ENCODE peak calls at places on chromosomes 2 and 18, in four cellular contexts. J, L, B and U are unnamed samples. For H3K9me3 and H3K4me1, the result is how much of the 10 kb centered on the place peaks cover.

GRCh38 chr2:225889452-225889851 is 489.9 kb downstream of the NYAP2 start:
- DNase-seq in J (peak), L (peak), B (no peak), U (peak)

GRCh38 chr18:56747857-56748256 is 96.7 kb downstream of the WDR7 start:
- DNase-seq in J (no peak), L (no peak), B (no peak), U (no peak)

GRCh38 chr2:207046642-207047213 is 107.4 kb downstream of the CPO start:
- DNase-seq in J (peak), L (peak), B (no peak), U (no peak)

GRCh38 chr2:239928457-239929350 is 96.4 kb downstream of the NDUFA10 start:
- DNase-seq in J (no peak), L (no peak), B (no peak), U (no peak)

GRCh38 chr2:102703748-102704147 is 58.1 kb upstream of the TMEM182 start:
- DNase-seq in J (peak), L (peak), B (no peak), U (peak)

GRCh38 chr2:11784747-11785610 is 38.5 kb downstream of the LPIN1 start:
- DNase-seq in J (peak), L (peak), B (peak), U (no peak)

GRCh38 chr2:54512663-54513363 is 56.7 kb downstream of the SPTBN1 start:
- DNase-seq in J (no peak), L (no peak), B (no peak), U (no peak)

GRCh38 chr2:217399288-217399687 is 539.4 kb upstream of the TNP1 start:
- DNase-seq in J (no peak), L (no peak), B (no peak), U (no peak)

GRCh38 chr2:10992023-10992791 is 80.5 kb downstream of the KCNF1 start:
- DNase-seq in J (no peak), L (no peak), B (no peak), U (no peak)

GRCh38 chr2:203346624-203347023 is 18.4 kb downstream of the ABI2 start:
- DNase-seq in J (no peak), L (no peak), B (no peak), U (no peak)

GRCh38 chr2:85009019-85009618 is 38.2 kb downstream of the KCMF1 start:
- DNase-seq in J (no peak), L (no peak), B (no peak), U (no peak)

GRCh38 chr2:104952976-104953375 is 84.9 kb upstream of the MRPS9 start:
- DNase-seq in J (no peak), L (no peak), B (no peak), U (no peak)

GRCh38 chr2:150878347-150878746 is 383.3 kb downstream of the RBM43 start:
- DNase-seq in J (peak), L (peak), B (no peak), U (no peak)

GRCh38 chr2:233470007-233470687 is 96.4 kb downstream of the USP40 start:
- DNase-seq in J (no peak), L (no peak), B (no peak), U (no peak)

GRCh38 chr2:54634564-54635511 is 88.6 kb upstream of the EML6 start:
- DNase-seq in J (peak), L (peak), B (peak), U (no peak)

GRCh38 chr18:76412010-76412817 is 82.8 kb downstream of the ZNF516 start:
- DNase-seq in J (no peak), L (no peak), B (no peak), U (no peak)

GRCh38 chr2:218717262-218717661 is 6.6 kb downstream of the TTLL4 start:
- DNase-seq in J (no peak), L (peak), B (no peak), U (peak)

GRCh38 chr2:211367711-211368110 is 811.3 kb downstream of the CPS1 start:
- DNase-seq in J (no peak), L (no peak), B (no peak), U (no peak)

GRCh38 chr2:30149513-30149912 is 2.7 kb downstream of the YPEL5 start:
- DNase-seq in J (no peak), L (peak), B (no peak), U (peak)

GRCh38 chr2:55296393-55296792 is 27.4 kb upstream of the MTIF2 start:
- DNase-seq in J (no peak), L (no peak), B (no peak), U (no peak)

GRCh38 chr2:8985561-8986326 is 17.7 kb downstream of the MBOAT2 start:
- DNase-seq in J (no peak), L (peak), B (no peak), U (no peak)

GRCh38 chr18:75831960-75832359 is 404.5 kb upstream of the SMIM21 start:
- DNase-seq in J (no peak), L (no peak), B (no peak), U (no peak)

GRCh38 chr2:84085562-84085961 is 373.5 kb downstream of the SUCLG1 start:
- DNase-seq in J (no peak), L (no peak), B (no peak), U (no peak)

GRCh38 chr18:42274488-42275137 is 319.6 kb downstream of the PIK3C3 start:
- DNase-seq in J (peak), L (peak), B (no peak), U (no peak)

GRCh38 chr2:219744698-219745097 is 117.3 kb downstream of the SLC4A3 start:
- DNase-seq in J (no peak), L (no peak), B (no peak), U (no peak)

GRCh38 chr2:60819155-60819862 is 62.1 kb upstream of the REL start:
- DNase-seq in J (no peak), L (no peak), B (no peak), U (no peak)

GRCh38 chr2:160271166-160272086 is 71.4 kb upstream of the ITGB6 start:
- DNase-seq in J (no peak), L (peak), B (no peak), U (no peak)

GRCh38 chr2:197707316-197708213 is 2.4 kb downstream of the MARS2 start:
- DNase-seq in J (peak), L (peak), B (no peak), U (no peak)

GRCh38 chr2:9095690-9096089 is 92.2 kb upstream of the MBOAT2 start:
- DNase-seq in J (no peak), L (peak), B (no peak), U (no peak)

GRCh38 chr2:203737360-203737759 is 30.9 kb downstream of the CD28 start:
- DNase-seq in J (no peak), L (no peak), B (no peak), U (no peak)

GRCh38 chr18:55302337-55302833 is 285.6 kb downstream of the TCF4 start:
- DNase-seq in J (no peak), L (no peak), B (no peak), U (no peak)

GRCh38 chr2:187324631-187325030 is 123.4 kb downstream of the CALCRL start:
- DNase-seq in J (no peak), L (no peak), B (no peak), U (no peak)

GRCh38 chr18:13791181-13791580 is 32.8 kb upstream of the MC5R start:
- DNase-seq in J (peak), L (no peak), B (no peak), U (peak)

GRCh38 chr2:187936228-187936627 is 355.4 kb upstream of the GULP1 start:
- DNase-seq in J (no peak), L (no peak), B (no peak), U (no peak)

GRCh38 chr2:177553176-177553909 is 160.8 kb downstream of the AGPS start:
- DNase-seq in J (no peak), L (peak), B (no peak), U (no peak)

GRCh38 chr2:159612255-159612901 is 4.0 kb downstream of the BAZ2B start:
- DNase-seq in J (peak), L (peak), B (no peak), U (no peak)

DNA sequence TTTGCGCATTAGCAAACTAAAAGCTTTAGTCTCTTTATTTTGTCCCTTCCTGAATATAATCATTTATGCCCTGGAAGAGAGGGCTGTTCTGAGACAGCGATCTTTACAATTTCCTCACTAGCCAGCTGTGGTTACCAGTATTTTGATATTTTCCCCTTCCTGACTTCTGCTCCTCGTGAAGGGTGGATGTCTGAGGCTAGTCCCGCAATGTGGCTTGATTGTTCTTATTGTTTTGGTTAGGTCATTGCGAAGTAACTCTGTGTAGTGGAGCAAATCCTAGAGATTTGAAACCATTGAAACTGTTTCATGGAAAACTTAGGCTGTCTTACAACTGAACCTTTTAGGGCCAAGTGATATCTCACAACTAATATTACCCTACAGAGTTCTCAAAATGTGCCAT is 2.4 kb downstream of the MRPL33 start:
- DNase-seq in J (no peak), L (no peak), B (no peak), U (no peak)
- H3K4me2 ChIP-seq in J (peak), L (peak), B (no peak), U (peak)

GRCh38 chr2:63104482-63104881 is 53.9 kb downstream of the OTX1 start:
- DNase-seq in J (no peak), L (no peak), B (no peak), U (no peak)
- H3K9me3 ChIP-seq in J (under half), L (half or more), B (under half), U (under half)

GRCh38 chr2:20175267-20175666 is 49.7 kb downstream of the SDC1 start:
- DNase-seq in J (no peak), L (no peak), B (no peak), U (no peak)
- H3K4me1 ChIP-seq in J (under half), L (under half), B (under half), U (under half)

GRCh38 chr2:128735296-128735960 is 416.8 kb upstream of the HS6ST1 start:
- DNase-seq in J (no peak), L (no peak), B (no peak), U (no peak)

GRCh38 chr2:128736046-128736688 is 417.5 kb upstream of the HS6ST1 start:
- DNase-seq in J (no peak), L (peak), B (no peak), U (no peak)

GRCh38 chr2:128737546-128737826 is 418.8 kb upstream of the HS6ST1 start:
- DNase-seq in J (no peak), L (no peak), B (no peak), U (no peak)

GRCh38 chr2:128738446-128739110 is 419.9 kb upstream of the HS6ST1 start:
- DNase-seq in J (no peak), L (no peak), B (no peak), U (no peak)

DNA sequence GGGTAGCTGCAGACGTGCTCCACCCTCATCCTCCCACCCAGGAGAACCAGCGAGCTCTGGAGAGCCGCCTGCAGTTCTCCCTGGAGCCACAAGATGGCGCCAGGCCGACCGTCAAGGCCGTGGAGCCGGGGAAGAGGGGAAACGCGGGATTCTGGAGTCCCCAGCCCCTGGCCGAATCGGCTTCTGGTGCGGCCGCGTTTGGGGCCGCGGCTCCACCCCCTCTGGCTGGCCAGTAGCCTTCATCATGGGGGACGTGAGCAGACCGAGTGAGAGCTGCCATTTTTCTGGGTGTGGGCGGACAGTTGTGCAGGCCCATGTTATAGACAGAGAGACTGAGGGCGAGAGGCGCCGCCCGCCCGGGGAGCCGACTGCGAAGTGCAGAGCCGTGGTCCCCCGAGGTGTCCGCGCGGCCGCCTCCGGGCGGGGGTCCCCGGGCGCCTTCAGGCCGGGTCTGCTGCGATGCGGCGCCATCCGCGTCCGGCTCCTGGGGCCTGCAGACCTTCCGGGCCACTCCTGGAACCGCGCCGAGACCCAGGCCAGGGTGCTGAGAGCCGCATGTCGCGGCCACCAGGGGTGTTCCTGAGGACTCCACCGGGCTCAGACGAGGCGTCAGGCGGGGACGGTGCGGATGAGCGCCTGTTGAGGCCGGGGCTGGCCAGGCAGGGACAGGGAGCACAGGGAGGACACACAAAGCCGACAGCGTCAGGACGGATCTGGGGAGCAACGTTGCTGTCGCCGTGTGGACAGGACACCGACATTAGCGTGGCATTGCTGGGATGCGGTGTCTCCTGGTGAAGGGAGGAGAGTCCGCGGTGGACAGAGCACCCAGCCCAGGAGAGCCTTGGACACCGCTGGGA is 418.2 kb upstream of the HS6ST1 start:
- DNase-seq in J (peak), L (peak), B (peak), U (no peak)
- H3K4me2 ChIP-seq in J (peak), L (peak), B (peak), U (peak)

DNA sequence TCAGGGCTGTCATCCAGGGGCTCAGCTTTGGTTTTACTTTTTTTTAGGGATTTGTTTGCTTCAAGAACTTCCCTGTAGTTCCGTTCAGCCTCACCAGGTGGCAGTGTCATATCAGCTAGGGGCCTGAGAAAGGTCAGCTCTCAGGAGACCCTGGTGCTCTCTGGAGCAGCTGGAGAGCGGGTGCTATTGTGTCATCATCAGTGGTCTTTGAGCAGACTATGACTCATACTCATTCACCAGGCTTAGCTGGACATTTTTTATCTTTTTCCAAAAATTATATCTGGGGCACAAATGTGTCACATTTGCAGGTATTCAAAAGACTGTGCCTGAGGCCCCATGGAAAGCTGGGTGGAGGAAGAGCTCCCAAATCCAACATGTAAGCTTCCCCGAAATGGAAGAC is 24.4 kb downstream of the ZNF892 start:
- DNase-seq in J (peak), L (no peak), B (peak), U (peak)
- H3K9me3 ChIP-seq in J (half or more), L (under half), B (half or more), U (under half)

GRCh38 chr2:65381607-65382032 is 50.8 kb downstream of the SPRED2 start:
- DNase-seq in J (no peak), L (peak), B (no peak), U (no peak)
- H3K4me1 ChIP-seq in J (half or more), L (under half), B (under half), U (half or more)

DNA sequence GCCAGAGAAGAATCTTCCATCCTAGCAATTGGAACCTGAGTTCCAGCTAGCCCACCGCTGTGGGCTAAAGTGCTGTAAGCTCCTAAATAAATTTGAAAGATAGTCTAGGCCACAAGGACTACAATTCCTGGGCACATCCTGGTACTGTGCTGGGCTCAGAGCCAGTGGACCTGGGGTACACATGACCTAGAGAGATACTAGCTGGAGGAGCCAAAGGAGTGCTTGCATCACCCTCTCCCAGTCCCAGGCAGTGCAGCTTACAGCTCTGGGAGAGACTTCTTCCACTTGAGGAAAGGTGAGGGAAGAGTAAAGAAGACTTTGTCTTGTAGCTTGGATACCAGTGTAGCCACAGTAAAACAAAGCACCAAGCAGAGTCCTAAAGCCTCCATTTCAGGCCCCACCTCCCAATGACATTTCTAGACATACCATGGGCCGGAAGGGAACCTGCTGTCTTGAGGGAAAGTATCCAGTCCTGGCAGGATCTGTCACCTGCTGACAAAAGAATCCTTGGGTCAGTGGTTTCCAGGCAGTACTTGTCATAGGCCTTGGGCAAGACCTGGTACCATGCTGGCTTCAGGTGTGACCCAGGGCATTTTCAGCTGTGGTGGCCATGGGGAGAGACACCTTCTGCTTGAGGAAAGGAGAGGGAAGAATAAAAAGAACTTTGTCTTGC is 89.5 kb downstream of the TMEM185B start:
- DNase-seq in J (no peak), L (peak), B (no peak), U (peak)
- H3K4me2 ChIP-seq in J (peak), L (no peak), B (no peak), U (peak)

GRCh38 chr2:51649366-51649765 is 617.4 kb upstream of the NRXN1 start:
- DNase-seq in J (no peak), L (no peak), B (no peak), U (no peak)
- H3K9me3 ChIP-seq in J (under half), L (under half), B (under half), U (under half)